ENCODE peak calls at places on chromosomes 12 and 14, in nine cellular contexts. One of them, this sample, is unnamed.

GRCh38 chr14:79730911-79731310 is 480.4 kb downstream of the DIO2 start:
- DNase-seq in activated T-cell treated with anti-CD3 and anti-CD28 coated beads, Interleukin-2, amount 50 U/mL, for 72 hours: no peak
- DNase-seq in nephron progenitor cell: no peak
- DNase-seq in GM13977: no peak
- DNase-seq in BJ: no peak
- DNase-seq in GM04504: no peak
- DNase-seq in iPS-NIHi11: no peak
- DNase-seq in progenitor cell of endocrine pancreas: no peak
- DNase-seq in foreskin fibroblast: no peak
- DNase-seq in this sample: no peak

GRCh38 chr12:31659087-31659942 is at the start of gene ETFBKMT:
- DNase-seq in GM13977: peak
- DNase-seq in activated T-cell treated with anti-CD3 and anti-CD28 coated beads, Interleukin-2, amount 50 U/mL, for 72 hours: peak
- DNase-seq in progenitor cell of endocrine pancreas: peak
- DNase-seq in BJ: peak
- DNase-seq in foreskin fibroblast: peak
- DNase-seq in nephron progenitor cell: peak
- DNase-seq in iPS-NIHi11: peak
- DNase-seq in GM04504: peak
- DNase-seq in this sample: peak

GRCh38 chr14:103372552-103373304 is 12.5 kb upstream of the MARK3 start:
- DNase-seq in progenitor cell of endocrine pancreas: no peak
- DNase-seq in activated T-cell treated with anti-CD3 and anti-CD28 coated beads, Interleukin-2, amount 50 U/mL, for 72 hours: peak
- DNase-seq in BJ: peak
- DNase-seq in nephron progenitor cell: no peak
- DNase-seq in GM13977: no peak
- DNase-seq in GM04504: peak
- DNase-seq in iPS-NIHi11: peak
- DNase-seq in foreskin fibroblast: peak
- DNase-seq in this sample: no peak

GRCh38 chr12:70609739-70610491 is 27.3 kb downstream of the PTPRB start:
- DNase-seq in progenitor cell of endocrine pancreas: peak
- DNase-seq in activated T-cell treated with anti-CD3 and anti-CD28 coated beads, Interleukin-2, amount 50 U/mL, for 72 hours: peak
- DNase-seq in GM04504: no peak
- DNase-seq in GM13977: peak
- DNase-seq in iPS-NIHi11: peak
- DNase-seq in foreskin fibroblast: peak
- DNase-seq in BJ: no peak
- DNase-seq in nephron progenitor cell: peak
- DNase-seq in this sample: no peak

GRCh38 chr12:6603095-6603567 is 4.0 kb downstream of the CHD4 start:
- DNase-seq in GM04504: no peak
- DNase-seq in progenitor cell of endocrine pancreas: no peak
- DNase-seq in BJ: no peak
- DNase-seq in nephron progenitor cell: peak
- DNase-seq in GM13977: peak
- DNase-seq in activated T-cell treated with anti-CD3 and anti-CD28 coated beads, Interleukin-2, amount 50 U/mL, for 72 hours: peak
- DNase-seq in iPS-NIHi11: peak
- DNase-seq in foreskin fibroblast: no peak
- DNase-seq in this sample: no peak

GRCh38 chr14:101476258-101476930 is 84.9 kb upstream of the DIO3 start:
- DNase-seq in activated T-cell treated with anti-CD3 and anti-CD28 coated beads, Interleukin-2, amount 50 U/mL, for 72 hours: no peak
- DNase-seq in nephron progenitor cell: no peak
- DNase-seq in BJ: no peak
- DNase-seq in GM04504: no peak
- DNase-seq in GM13977: no peak
- DNase-seq in iPS-NIHi11: no peak
- DNase-seq in progenitor cell of endocrine pancreas: no peak
- DNase-seq in foreskin fibroblast: no peak
- DNase-seq in this sample: no peak

GRCh38 chr14:102140027-102140749 is 491 bp downstream of the WDR20 start:
- DNase-seq in nephron progenitor cell: peak
- DNase-seq in foreskin fibroblast: no peak
- DNase-seq in GM13977: peak
- DNase-seq in activated T-cell treated with anti-CD3 and anti-CD28 coated beads, Interleukin-2, amount 50 U/mL, for 72 hours: peak
- DNase-seq in progenitor cell of endocrine pancreas: peak
- DNase-seq in iPS-NIHi11: peak
- DNase-seq in BJ: no peak
- DNase-seq in GM04504: no peak
- DNase-seq in this sample: no peak

GRCh38 chr12:28388879-28389278 is 198.6 kb downstream of the CCDC91 start:
- DNase-seq in activated T-cell treated with anti-CD3 and anti-CD28 coated beads, Interleukin-2, amount 50 U/mL, for 72 hours: no peak
- DNase-seq in iPS-NIHi11: no peak
- DNase-seq in nephron progenitor cell: no peak
- DNase-seq in foreskin fibroblast: no peak
- DNase-seq in GM13977: no peak
- DNase-seq in BJ: no peak
- DNase-seq in GM04504: no peak
- DNase-seq in progenitor cell of endocrine pancreas: no peak
- DNase-seq in this sample: no peak

GRCh38 chr12:6547987-6548386 is 7.9 kb downstream of the IFFO1 start:
- DNase-seq in BJ: no peak
- DNase-seq in GM04504: peak
- DNase-seq in activated T-cell treated with anti-CD3 and anti-CD28 coated beads, Interleukin-2, amount 50 U/mL, for 72 hours: no peak
- DNase-seq in iPS-NIHi11: no peak
- DNase-seq in nephron progenitor cell: no peak
- DNase-seq in GM13977: no peak
- DNase-seq in progenitor cell of endocrine pancreas: no peak
- DNase-seq in foreskin fibroblast: peak
- DNase-seq in this sample: no peak

GRCh38 chr14:68283378-68284123 is 464.0 kb downstream of the RAD51B start:
- DNase-seq in nephron progenitor cell: peak
- DNase-seq in GM04504: no peak
- DNase-seq in foreskin fibroblast: no peak
- DNase-seq in activated T-cell treated with anti-CD3 and anti-CD28 coated beads, Interleukin-2, amount 50 U/mL, for 72 hours: peak
- DNase-seq in GM13977: no peak
- DNase-seq in iPS-NIHi11: no peak
- DNase-seq in BJ: no peak
- DNase-seq in progenitor cell of endocrine pancreas: no peak
- DNase-seq in this sample: no peak

GRCh38 chr14:36227802-36228201 is 51.3 kb upstream of the PTCSC3 start:
- DNase-seq in BJ: no peak
- DNase-seq in nephron progenitor cell: no peak
- DNase-seq in foreskin fibroblast: no peak
- DNase-seq in progenitor cell of endocrine pancreas: no peak
- DNase-seq in GM13977: no peak
- DNase-seq in GM04504: no peak
- DNase-seq in activated T-cell treated with anti-CD3 and anti-CD28 coated beads, Interleukin-2, amount 50 U/mL, for 72 hours: no peak
- DNase-seq in iPS-NIHi11: no peak
- DNase-seq in this sample: no peak